ENCODE peak calls at places on chromosome 10, in four cellular contexts. F, X, T and M are unnamed samples.

GRCh38 chr10:131817866-131818509 is 82.8 kb upstream of the PPP2R2D start:
- DNase-seq in X (no peak), F (no peak), T (no peak), M (no peak)

GRCh38 chr10:7819126-7819470 is 793 bp downstream of the TAF3 start:
- DNase-seq in T (peak), F (peak), X (peak), M (no peak)

GRCh38 chr10:82660205-82660604 is 785.2 kb downstream of the NRG3 start:
- DNase-seq in F (no peak), X (peak), T (peak), M (no peak)

GRCh38 chr10:5466451-5466996 is 32.8 kb downstream of the CALML5 start:
- DNase-seq in F (peak), T (peak), X (peak), M (no peak)

GRCh38 chr10:46233101-46233500 is 53.7 kb upstream of the ANTXRL start:
- DNase-seq in T (no peak), X (no peak), F (no peak), M (no peak)

GRCh38 chr10:132186488-132187413 is at the start of gene DPYSL4:
- DNase-seq in T (no peak), F (no peak), X (peak), M (no peak)

GRCh38 chr10:67046507-67046906 is 120.7 kb downstream of the LRRTM3 start:
- DNase-seq in F (no peak), X (peak), T (no peak), M (no peak)

GRCh38 chr10:69742928-69743602 is 58.6 kb upstream of the COL13A1 start:
- DNase-seq in X (peak), F (peak), T (peak), M (no peak)

GRCh38 chr10:3683560-3683959 is 101.4 kb downstream of the KLF6 start:
- DNase-seq in F (no peak), T (no peak), X (no peak), M (no peak)

GRCh38 chr10:72885953-72886352 is 7.6 kb upstream of the OIT3 start:
- DNase-seq in F (no peak), X (no peak), T (no peak), M (no peak)

GRCh38 chr10:1646332-1646731 is 91.0 kb downstream of the ADARB2 start:
- DNase-seq in X (no peak), F (no peak), T (no peak), M (no peak)

GRCh38 chr10:29714096-29714874 is 79.5 kb upstream of the SVIL start:
- DNase-seq in F (no peak), T (peak), X (no peak), M (no peak)

GRCh38 chr10:130725474-130725970 is 586.0 kb downstream of the TCERG1L start:
- DNase-seq in T (no peak), X (no peak), F (no peak), M (no peak)

GRCh38 chr10:17617031-17617911 is at the start of gene HACD1:
- DNase-seq in T (peak), X (peak), F (peak), M (peak)

GRCh38 chr10:90751107-90751997 is 106.5 kb downstream of the HTR7 start:
- DNase-seq in T (peak), F (peak), X (peak), M (peak)

GRCh38 chr10:118799779-118800178 is 45.0 kb upstream of the CACUL1 start:
- DNase-seq in T (peak), F (no peak), X (peak), M (no peak)

GRCh38 chr10:88687853-88688467 is 18.1 kb upstream of the LIPK start:
- DNase-seq in F (no peak), X (peak), T (peak), M (peak)